ENCODE peak calls at places on chromosomes 12 and 14, in six cellular contexts. B is stromal cell of bone marrow, T is germinal center, D is T-helper 1 cell, R is endothelial cell, A is right lobe of liver. F is an unnamed sample.

GRCh38 chr12:50006754-50007442 is 18.4 kb downstream of the RACGAP1 start:
- DNase-seq in A (no peak), R (no peak), B (no peak), D (no peak), T (no peak), F (no peak)

GRCh38 chr14:69547701-69548348 is 26.8 kb downstream of the CCDC177 start:
- DNase-seq in T (peak; percentile 62), B (no peak), D (no peak), R (peak; percentile 82), A (no peak), F (peak; percentile 5)

GRCh38 chr12:57092529-57092862 is 3.6 kb downstream of the NAB2 start:
- DNase-seq in D (no peak), R (no peak), T (peak; percentile 2), A (no peak), B (no peak), F (no peak)

GRCh38 chr12:96889273-96889933 is 17.7 kb upstream of the NEDD1 start:
- DNase-seq in T (no peak), R (no peak), B (no peak), A (no peak), D (no peak), F (no peak)

GRCh38 chr12:56867216-56867615 is 67.0 kb downstream of the SDR9C7 start:
- DNase-seq in T (no peak), R (no peak), A (no peak), D (no peak), B (no peak), F (no peak)

GRCh38 chr12:116502141-116502725 is 56.9 kb upstream of the MAP1LC3B2 start:
- DNase-seq in D (no peak), A (no peak), R (no peak), T (no peak), B (no peak), F (no peak)

GRCh38 chr12:121603581-121603980 is 22.7 kb upstream of the ORAI1 start:
- DNase-seq in A (no peak), B (no peak), D (no peak), R (no peak), T (no peak), F (no peak)

GRCh38 chr14:26008290-26008689 is 589.5 kb downstream of the NOVA1 start:
- DNase-seq in A (no peak), B (no peak), D (no peak), R (peak; percentile 45), T (no peak), F (no peak)

GRCh38 chr12:68745376-68745903 is 536 bp upstream of the SLC35E3 start:
- DNase-seq in A (no peak), D (no peak), T (peak; percentile 16), R (no peak), B (no peak), F (no peak)

GRCh38 chr12:76014007-76014406 is 17.6 kb downstream of the PHLDA1 start:
- DNase-seq in A (no peak), D (no peak), R (no peak), T (no peak), B (no peak), F (no peak)

GRCh38 chr14:92353447-92353846 is 30.5 kb downstream of the SLC24A4 start:
- DNase-seq in T (no peak), A (no peak), B (no peak), R (no peak), D (no peak), F (no peak)

GRCh38 chr14:65618996-65619395 is 206.5 kb downstream of the FUT8 start:
- DNase-seq in R (no peak), T (no peak), B (no peak), D (no peak), A (no peak), F (no peak)